ENCODE peak calls at places on chromosomes 3 and 15, in six cellular contexts. One of them, this sample, is unnamed.

GRCh38 chr3:129393271-129393670 is 35.2 kb downstream of the EFCAB12 start:
- DNase-seq in NCI-H524: no peak
- DNase-seq in stimulated activated CD8-positive, alpha-beta memory T cell treated with anti-CD3 and anti-CD28 coated beads, Interleukin-7, amount 100 ng/mL, for 1 hour: no peak
- DNase-seq in nucleus accumbens: no peak
- DNase-seq in activated CD8-positive, alpha-beta memory T cell treated with anti-CD3 and anti-CD28 coated beads for 48 hours: no peak
- DNase-seq in AG08395: no peak
- DNase-seq in this sample: no peak

GRCh38 chr3:58117561-58118305 is 93.0 kb downstream of the DNASE1L3 start:
- DNase-seq in NCI-H524: no peak
- DNase-seq in stimulated activated CD8-positive, alpha-beta memory T cell treated with anti-CD3 and anti-CD28 coated beads, Interleukin-7, amount 100 ng/mL, for 1 hour: no peak
- DNase-seq in nucleus accumbens: no peak
- DNase-seq in activated CD8-positive, alpha-beta memory T cell treated with anti-CD3 and anti-CD28 coated beads for 48 hours: no peak
- DNase-seq in AG08395: peak
- DNase-seq in this sample: peak

GRCh38 chr3:134527037-134527436 is 41.2 kb downstream of the CEP63 start:
- DNase-seq in NCI-H524: no peak
- DNase-seq in stimulated activated CD8-positive, alpha-beta memory T cell treated with anti-CD3 and anti-CD28 coated beads, Interleukin-7, amount 100 ng/mL, for 1 hour: no peak
- DNase-seq in nucleus accumbens: no peak
- DNase-seq in activated CD8-positive, alpha-beta memory T cell treated with anti-CD3 and anti-CD28 coated beads for 48 hours: no peak
- DNase-seq in AG08395: no peak
- DNase-seq in this sample: no peak

GRCh38 chr3:29240248-29240647 is 40.6 kb upstream of the RBMS3 start:
- DNase-seq in NCI-H524: no peak
- DNase-seq in stimulated activated CD8-positive, alpha-beta memory T cell treated with anti-CD3 and anti-CD28 coated beads, Interleukin-7, amount 100 ng/mL, for 1 hour: no peak
- DNase-seq in nucleus accumbens: no peak
- DNase-seq in activated CD8-positive, alpha-beta memory T cell treated with anti-CD3 and anti-CD28 coated beads for 48 hours: no peak
- DNase-seq in AG08395: peak
- DNase-seq in this sample: peak

GRCh38 chr15:75705854-75706681 is 6.6 kb downstream of the CSPG4 start:
- DNase-seq in NCI-H524: no peak
- DNase-seq in stimulated activated CD8-positive, alpha-beta memory T cell treated with anti-CD3 and anti-CD28 coated beads, Interleukin-7, amount 100 ng/mL, for 1 hour: no peak
- DNase-seq in nucleus accumbens: no peak
- DNase-seq in activated CD8-positive, alpha-beta memory T cell treated with anti-CD3 and anti-CD28 coated beads for 48 hours: no peak
- DNase-seq in AG08395: no peak
- DNase-seq in this sample: no peak

GRCh38 chr15:77487479-77487861 is 66.8 kb downstream of the HMG20A start:
- DNase-seq in NCI-H524: no peak
- DNase-seq in stimulated activated CD8-positive, alpha-beta memory T cell treated with anti-CD3 and anti-CD28 coated beads, Interleukin-7, amount 100 ng/mL, for 1 hour: no peak
- DNase-seq in nucleus accumbens: no peak
- DNase-seq in activated CD8-positive, alpha-beta memory T cell treated with anti-CD3 and anti-CD28 coated beads for 48 hours: no peak
- DNase-seq in AG08395: no peak
- DNase-seq in this sample: no peak

GRCh38 chr3:29346828-29347227 is 66.0 kb downstream of the RBMS3 start:
- DNase-seq in NCI-H524: no peak
- DNase-seq in stimulated activated CD8-positive, alpha-beta memory T cell treated with anti-CD3 and anti-CD28 coated beads, Interleukin-7, amount 100 ng/mL, for 1 hour: no peak
- DNase-seq in nucleus accumbens: no peak
- DNase-seq in activated CD8-positive, alpha-beta memory T cell treated with anti-CD3 and anti-CD28 coated beads for 48 hours: no peak
- DNase-seq in AG08395: peak
- DNase-seq in this sample: peak

GRCh38 chr3:38226273-38226672 is 39.3 kb upstream of the SLC22A13 start:
- DNase-seq in NCI-H524: no peak
- DNase-seq in stimulated activated CD8-positive, alpha-beta memory T cell treated with anti-CD3 and anti-CD28 coated beads, Interleukin-7, amount 100 ng/mL, for 1 hour: no peak
- DNase-seq in nucleus accumbens: no peak
- DNase-seq in activated CD8-positive, alpha-beta memory T cell treated with anti-CD3 and anti-CD28 coated beads for 48 hours: no peak
- DNase-seq in AG08395: peak
- DNase-seq in this sample: peak

GRCh38 chr15:51776952-51777574 is 25.7 kb downstream of the TMOD2 start:
- DNase-seq in NCI-H524: peak
- DNase-seq in stimulated activated CD8-positive, alpha-beta memory T cell treated with anti-CD3 and anti-CD28 coated beads, Interleukin-7, amount 100 ng/mL, for 1 hour: peak
- DNase-seq in nucleus accumbens: peak
- DNase-seq in activated CD8-positive, alpha-beta memory T cell treated with anti-CD3 and anti-CD28 coated beads for 48 hours: no peak
- DNase-seq in AG08395: peak
- DNase-seq in this sample: peak

GRCh38 chr3:108472011-108472591 is 38.3 kb downstream of the MYH15 start:
- DNase-seq in NCI-H524: peak
- DNase-seq in stimulated activated CD8-positive, alpha-beta memory T cell treated with anti-CD3 and anti-CD28 coated beads, Interleukin-7, amount 100 ng/mL, for 1 hour: no peak
- DNase-seq in nucleus accumbens: no peak
- DNase-seq in activated CD8-positive, alpha-beta memory T cell treated with anti-CD3 and anti-CD28 coated beads for 48 hours: no peak
- DNase-seq in AG08395: peak
- DNase-seq in this sample: peak

GRCh38 chr3:158093526-158093925 is 12.7 kb downstream of the SHOX2 start:
- DNase-seq in NCI-H524: no peak
- DNase-seq in stimulated activated CD8-positive, alpha-beta memory T cell treated with anti-CD3 and anti-CD28 coated beads, Interleukin-7, amount 100 ng/mL, for 1 hour: no peak
- DNase-seq in nucleus accumbens: no peak
- DNase-seq in activated CD8-positive, alpha-beta memory T cell treated with anti-CD3 and anti-CD28 coated beads for 48 hours: no peak
- DNase-seq in AG08395: no peak
- DNase-seq in this sample: no peak

GRCh38 chr3:78754066-78754743 is 1013.6 kb downstream of the ROBO1 start:
- DNase-seq in NCI-H524: no peak
- DNase-seq in stimulated activated CD8-positive, alpha-beta memory T cell treated with anti-CD3 and anti-CD28 coated beads, Interleukin-7, amount 100 ng/mL, for 1 hour: no peak
- DNase-seq in nucleus accumbens: no peak
- DNase-seq in activated CD8-positive, alpha-beta memory T cell treated with anti-CD3 and anti-CD28 coated beads for 48 hours: no peak
- DNase-seq in AG08395: peak
- DNase-seq in this sample: peak